ENCODE peak calls at places on chromosomes 16 and 17, in six cellular contexts. G, P, W, K, F and I are unnamed samples.

GRCh38 chr16:2835638-2836493 is 5.8 kb downstream of the ZG16B start:
- DNase-seq in K (no peak), P (peak; percentile 70), F (peak; percentile 98), G (no peak), W (peak; percentile 82), I (peak; percentile 93)

GRCh38 chr17:57855391-57856035 is 5.7 kb upstream of the MRPS23 start:
- DNase-seq in P (no peak), G (no peak), K (no peak), F (no peak), W (no peak), I (no peak)

GRCh38 chr17:31003225-31003866 is 32.5 kb downstream of the RNF135 start:
- DNase-seq in P (no peak), K (no peak), F (no peak), W (no peak), G (no peak), I (no peak)

GRCh38 chr17:81438024-81438664 is 42.9 kb downstream of the BAHCC1 start:
- DNase-seq in K (no peak), W (no peak), P (no peak), F (no peak), G (no peak), I (no peak)

GRCh38 chr17:64540118-64540776 is 33.5 kb downstream of the CEP95 start:
- DNase-seq in F (no peak), P (no peak), G (no peak), W (no peak), K (no peak), I (no peak)

GRCh38 chr16:67150833-67151396 is at the start of gene B3GNT9:
- DNase-seq in K (no peak), W (no peak), G (peak; percentile 70), P (peak; percentile 91), F (peak; percentile 55), I (peak; percentile 97)

GRCh38 chr16:6777624-6778023 is 555.0 kb upstream of the RBFOX1 start:
- DNase-seq in K (no peak), P (no peak), G (no peak), F (no peak), W (no peak), I (no peak)

GRCh38 chr16:57356547-57356946 is 2.0 kb upstream of the CCL22 start:
- DNase-seq in K (no peak), W (no peak), F (no peak), P (no peak), G (no peak), I (no peak)

GRCh38 chr16:24729967-24730815 is 740 bp downstream of the TNRC6A start:
- DNase-seq in P (peak; percentile 52), K (no peak), G (peak; percentile 52), F (no peak), W (peak; percentile 20), I (peak; percentile 65)

GRCh38 chr17:43353364-43353763 is 45.4 kb upstream of the ARL4D start:
- DNase-seq in K (no peak), P (no peak), G (no peak), W (no peak), F (no peak), I (no peak)

GRCh38 chr17:42281571-42282096 is 5.4 kb upstream of the STAT5B start:
- DNase-seq in G (no peak), W (peak; percentile 88), K (no peak), F (peak; percentile 11), P (no peak), I (no peak)

GRCh38 chr17:30808785-30809286 is 15.7 kb downstream of the CRLF3 start:
- DNase-seq in P (no peak), G (no peak), F (no peak), W (peak; percentile 19), K (peak; percentile 17), I (no peak)

GRCh38 chr16:53949716-53950410 is 245.9 kb downstream of the FTO start:
- DNase-seq in P (no peak), K (no peak), F (no peak), G (no peak), W (no peak), I (no peak)

GRCh38 chr16:56423584-56424403 is 1.6 kb downstream of the AMFR start:
- DNase-seq in K (no peak), P (no peak), W (no peak), F (no peak), G (no peak), I (peak; percentile 21)

GRCh38 chr17:4968916-4969550 is 1.4 kb upstream of the SPAG7 start:
- DNase-seq in G (peak; percentile 53), K (no peak), F (no peak), W (peak; percentile 21), P (peak; percentile 79), I (peak; percentile 93)

GRCh38 chr16:86927699-86928098 is 349.4 kb downstream of the FOXL1 start:
- DNase-seq in W (no peak), F (no peak), K (no peak), G (no peak), P (no peak), I (no peak)

GRCh38 chr17:44607836-44608690 is 48.2 kb upstream of the MEIOC start:
- DNase-seq in W (no peak), K (no peak), P (peak; percentile 32), F (no peak), G (no peak), I (peak; percentile 61)

GRCh38 chr17:57955183-57955952 is at the start of gene CUEDC1:
- DNase-seq in G (peak; percentile 86), W (peak; percentile 82), F (peak; percentile 55), P (peak; percentile 91), K (peak; percentile 37), I (peak; percentile 88)

GRCh38 chr17:60751884-60752283 is 74.2 kb downstream of the BCAS3 start:
- DNase-seq in K (no peak), G (no peak), W (no peak), P (no peak), F (no peak), I (no peak)

GRCh38 chr17:1762906-1763829 is 1.3 kb downstream of the SERPINF1 start:
- DNase-seq in F (no peak), P (peak; percentile 73), K (no peak), W (peak; percentile 45), G (peak; percentile 86), I (peak; percentile 81)

GRCh38 chr16:70730944-70731343 is 45.1 kb upstream of the MTSS2 start:
- DNase-seq in F (no peak), W (no peak), P (no peak), K (no peak), G (no peak), I (no peak)

GRCh38 chr17:38447502-38448095 is 19.3 kb downstream of the ARHGAP23 start:
- DNase-seq in W (no peak), K (no peak), G (no peak), F (no peak), P (no peak), I (no peak)
- H3K27ac ChIP-seq in W (no peak overlapping the region), K (no peak overlapping the region), G (no peak overlapping the region), F (peak overlapping the region; percentile 34), P (peak overlapping the region; percentile 42), I (peak overlapping the region; percentile 3)

GRCh38 chr16:68475071-68475470 is 26.8 kb upstream of the SMPD3 start:
- DNase-seq in K (no peak), W (no peak), G (no peak), P (no peak), F (peak; percentile 43), I (no peak)

GRCh38 chr16:68481636-68482035 is 33.3 kb upstream of the SMPD3 start:
- DNase-seq in K (no peak), F (no peak), P (no peak), G (no peak), W (no peak), I (no peak)

GRCh38 chr16:68479271-68479670 is 31.0 kb upstream of the SMPD3 start:
- DNase-seq in W (no peak), F (no peak), K (no peak), G (no peak), P (no peak), I (no peak)

GRCh38 chr16:68480084-68480995 is 32.0 kb upstream of the SMPD3 start:
- DNase-seq in K (no peak), G (no peak), F (no peak), P (no peak), W (no peak), I (no peak)

DNA sequence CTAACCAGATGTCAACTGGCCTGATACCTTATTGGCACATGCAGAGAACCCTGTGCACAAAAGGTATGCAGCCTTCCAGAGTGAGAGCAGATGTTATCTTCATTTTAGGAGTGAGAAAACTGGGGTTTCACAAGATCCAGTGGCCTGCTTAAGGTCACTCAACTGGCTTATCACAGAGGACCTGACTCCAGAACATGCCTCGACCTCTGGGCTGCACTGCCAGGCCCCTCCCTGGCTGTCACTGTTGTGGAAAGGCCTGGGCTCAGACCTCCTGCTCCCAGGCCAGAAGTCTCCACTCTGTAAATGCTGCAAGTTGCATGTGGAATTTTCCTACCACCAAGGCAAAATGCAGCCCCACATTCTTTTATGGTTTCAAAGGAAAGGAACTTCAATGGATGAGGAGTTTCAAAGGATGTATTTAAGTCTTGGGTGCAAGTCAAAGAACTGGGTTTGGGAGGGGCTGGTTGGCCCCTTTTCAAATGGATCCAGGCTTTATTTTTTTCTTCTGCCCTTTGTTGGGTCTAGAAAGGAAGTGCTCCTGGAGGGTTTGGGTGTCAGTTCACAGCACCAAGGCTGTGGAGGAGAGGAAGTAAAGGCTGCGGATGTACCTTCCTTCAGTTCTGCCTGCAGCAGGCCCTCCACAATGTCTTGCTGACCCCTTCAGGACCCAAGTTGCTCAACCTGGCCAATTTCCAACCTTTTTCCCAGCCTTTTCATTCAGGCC is 30.4 kb upstream of the SMPD3 start:
- DNase-seq in W (no peak), K (no peak), F (no peak), G (peak; percentile 33), P (no peak), I (no peak)
- H3K4me1 ChIP-seq in W (no peaks in the 10 kb centered on the region), K (no peaks in the 10 kb centered on the region), F (no peaks in the 10 kb centered on the region), G (peaks cover 2% of the 10 kb centered on the region), P (no peaks in the 10 kb centered on the region), I (no peaks in the 10 kb centered on the region)

DNA sequence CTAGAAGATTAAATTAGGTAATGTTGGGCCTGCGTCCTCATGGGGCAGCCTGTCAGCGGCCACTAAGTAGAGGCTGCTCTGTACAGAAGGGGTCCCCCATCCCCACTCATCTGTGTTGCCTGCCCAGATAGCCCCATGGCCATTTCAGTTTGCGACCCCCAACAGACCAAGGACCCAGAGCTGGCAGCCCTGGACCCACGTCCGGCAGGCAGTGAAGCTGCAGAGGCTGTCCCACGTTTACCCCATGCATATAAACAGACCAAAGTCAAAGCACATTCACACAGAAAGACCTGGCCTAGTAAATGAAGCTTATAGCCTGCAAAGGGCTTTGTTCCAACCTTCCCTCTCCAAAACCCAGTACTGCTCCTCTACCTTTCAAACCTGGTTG is 4.6 kb downstream of the PDF start:
- DNase-seq in G (no peak), F (no peak), W (no peak), K (no peak), P (no peak), I (no peak)
- H3K27me3 ChIP-seq in G (no peaks in the 10 kb centered on the region), F (no peaks in the 10 kb centered on the region), W (no peaks in the 10 kb centered on the region), K (no peaks in the 10 kb centered on the region), P (no peaks in the 10 kb centered on the region), I (no peaks in the 10 kb centered on the region)

DNA sequence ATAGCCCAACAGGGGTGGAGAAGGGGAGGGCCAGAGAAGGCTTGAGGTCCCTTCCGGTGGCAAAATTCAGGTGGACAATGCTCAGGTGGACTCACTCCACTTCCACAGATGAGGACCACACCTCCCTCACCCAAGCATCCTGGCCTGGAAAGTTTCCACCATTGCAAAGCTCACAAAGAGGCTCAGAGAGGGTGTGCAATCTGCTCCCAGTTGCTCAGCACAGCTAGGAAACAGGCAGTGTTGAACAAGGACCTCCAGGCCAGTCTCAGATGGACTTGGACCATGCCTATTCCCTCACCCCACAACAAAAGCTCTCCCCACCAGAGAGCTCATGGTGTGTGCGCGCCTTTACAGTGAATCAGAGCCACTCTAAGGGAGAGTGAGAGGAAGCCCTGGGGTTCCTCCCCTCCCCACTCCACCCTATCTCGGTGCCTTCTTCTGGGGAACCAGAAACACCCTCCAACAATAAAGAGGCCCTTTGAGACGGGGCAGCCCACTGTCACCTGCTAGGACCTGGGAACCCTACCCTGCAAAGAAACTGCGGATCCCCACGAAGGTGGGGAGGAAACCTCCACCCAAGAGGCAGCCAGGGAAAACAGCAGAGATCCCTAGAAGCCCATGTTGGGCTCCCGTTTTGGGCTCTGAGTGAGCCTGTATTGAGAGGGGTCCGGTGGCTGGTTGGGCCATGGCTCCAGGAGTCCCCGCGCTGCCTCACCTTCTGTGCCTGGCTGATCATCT is 1.6 kb downstream of the FAM83G start:
- DNase-seq in K (no peak), F (no peak), G (no peak), W (no peak), P (no peak), I (peak; percentile 62)
- H3K27ac ChIP-seq in K (peak overlapping the region; percentile 27), F (no peak overlapping the region), G (no peak overlapping the region), W (peak overlapping the region; percentile 77), P (peak overlapping the region; percentile 98), I (peak overlapping the region; percentile 74)